ENCODE peak calls at places on chromosomes 16 and 17, in five cellular contexts. K, C, I, J and X are unnamed samples.

GRCh38 chr16:47928008-47928407 is 227.8 kb downstream of the ABCC12 start:
- DNase-seq in K (no peak), J (peak), C (no peak), I (peak), X (no peak)

GRCh38 chr16:5028950-5029475 is 4.7 kb downstream of the NAGPA start:
- DNase-seq in K (no peak), C (no peak), I (no peak), J (no peak), X (no peak)

GRCh38 chr17:50187741-50188520 is 13.5 kb downstream of the COL1A1 start:
- DNase-seq in I (peak), J (no peak), K (no peak), C (no peak), X (no peak)

GRCh38 chr16:80544326-80544725 is 3.5 kb downstream of the DYNLRB2 start:
- DNase-seq in C (no peak), K (no peak), I (no peak), J (no peak), X (no peak)

GRCh38 chr16:15835136-15835878 is 21.5 kb downstream of the MYH11 start:
- DNase-seq in K (no peak), I (no peak), C (no peak), J (no peak), X (no peak)

GRCh38 chr16:13425840-13426239 is 494.1 kb upstream of the ERCC4 start:
- DNase-seq in K (no peak), I (no peak), J (no peak), C (no peak), X (no peak)

GRCh38 chr17:58337600-58338453 is 9.2 kb upstream of the TSPOAP1 start:
- DNase-seq in J (no peak), I (peak), K (no peak), C (no peak), X (no peak)

GRCh38 chr17:82917656-82918345 is 78.0 kb upstream of the ZNF750 start:
- DNase-seq in K (no peak), I (no peak), J (no peak), C (no peak), X (no peak)

GRCh38 chr16:14303654-14304394 is 232.7 kb downstream of the MRTFB start:
- DNase-seq in J (no peak), K (no peak), I (no peak), C (no peak), X (no peak)

GRCh38 chr16:56401482-56401881 is 23.9 kb downstream of the AMFR start:
- DNase-seq in K (no peak), I (no peak), J (peak), C (peak), X (no peak)

GRCh38 chr17:2090804-2091534 is 36.1 kb downstream of the HIC1 start:
- DNase-seq in C (no peak), I (peak), J (peak), K (no peak), X (no peak)

GRCh38 chr17:49730078-49730786 is 22.5 kb upstream of the SLC35B1 start:
- DNase-seq in I (peak), K (no peak), C (no peak), J (no peak), X (no peak)

GRCh38 chr16:71846443-71846842 is 667 bp downstream of the ATXN1L start:
- DNase-seq in C (no peak), J (no peak), I (peak), K (no peak), X (no peak)

GRCh38 chr17:65370669-65371126 is 190.8 kb downstream of the AXIN2 start:
- DNase-seq in K (no peak), C (no peak), I (no peak), J (peak), X (no peak)

GRCh38 chr16:66904846-66905632 is 13.6 kb downstream of the CDH16 start:
- DNase-seq in K (no peak), J (no peak), I (no peak), C (no peak), X (no peak)

GRCh38 chr17:18121201-18121600 is 12.6 kb downstream of the MYO15A start:
- DNase-seq in K (no peak), C (no peak), I (no peak), J (no peak), X (no peak)

GRCh38 chr17:68576811-68577551 is 24.2 kb downstream of the FAM20A start:
- DNase-seq in K (no peak), C (no peak), I (peak), J (no peak), X (no peak)

GRCh38 chr16:56999409-57000270 is 10.3 kb downstream of the NLRC5 start:
- DNase-seq in C (no peak), K (no peak), I (no peak), J (no peak), X (no peak)

GRCh38 chr17:73901661-73902415 is 257.6 kb upstream of the SDK2 start:
- DNase-seq in I (peak), J (no peak), C (no peak), K (no peak), X (peak)

GRCh38 chr17:77096570-77097214 is 44.1 kb upstream of the SEC14L1 start:
- DNase-seq in J (peak), C (no peak), K (peak), I (peak), X (no peak)

GRCh38 chr16:4052801-4053662 is 63.2 kb downstream of the ADCY9 start:
- DNase-seq in C (peak), I (peak), J (no peak), K (peak), X (no peak)

GRCh38 chr16:4538067-4538385 is 547 bp downstream of the CDIP1 start:
- DNase-seq in K (no peak), I (no peak), C (no peak), J (no peak), X (no peak)

GRCh38 chr16:8852534-8852933 is 16.3 kb downstream of the CARHSP1 start:
- DNase-seq in K (no peak), I (peak), C (no peak), J (no peak), X (no peak)

GRCh38 chr16:818132-818531 is 17.6 kb upstream of the GNG13 start:
- DNase-seq in K (no peak), C (no peak), I (no peak), J (no peak), X (no peak)

GRCh38 chr16:14301150-14302030 is 230.3 kb downstream of the MRTFB start:
- DNase-seq in C (peak), J (peak), K (peak), I (no peak), X (no peak)

GRCh38 chr17:63649813-63650212 is 27.6 kb downstream of the MAP3K3 start:
- DNase-seq in K (no peak), C (no peak), J (no peak), I (no peak), X (no peak)

GRCh38 chr16:4633910-4634635 is 9.4 kb downstream of the MGRN1 start:
- DNase-seq in J (no peak), K (no peak), C (no peak), I (no peak), X (no peak)

GRCh38 chr16:88464447-88465318 is 11.6 kb downstream of the ZFPM1 start:
- DNase-seq in K (no peak), C (no peak), I (no peak), J (no peak), X (no peak)

GRCh38 chr17:17491031-17491471 is 5.1 kb downstream of the RASD1 start:
- DNase-seq in C (no peak), K (no peak), J (no peak), I (no peak), X (no peak)

GRCh38 chr17:71914042-71914441 is 206.8 kb upstream of the SOX9 start:
- DNase-seq in I (no peak), J (no peak), C (no peak), K (no peak), X (no peak)

GRCh38 chr16:58499092-58499511 is 841 bp upstream of the NDRG4 start:
- DNase-seq in K (no peak), I (no peak), J (no peak), C (no peak), X (no peak)

GRCh38 chr17:31130286-31131224 is 35.8 kb downstream of the NF1 start:
- DNase-seq in K (no peak), C (no peak), I (no peak), J (no peak), X (no peak)